ENCODE peak calls at places on chromosomes 13 and 19, in nine cellular contexts. E is T-helper 17 cell; R is GM12878; G is left lung; D is effector memory CD8-positive, alpha-beta T cell; O is activated CD4-positive, CD25-positive, alpha-beta regulatory T cell treated with anti-CD3 and anti-CD28 coated beads, Interleukin-2, amount 50 U/mL, for 24 hours; C is Right ventricle myocardium inferior; B is activated CD8-positive, alpha-beta T cell treated with anti-CD3 and anti-CD28 coated beads, Interleukin-2, amount 10 ng/mL, durations not matched to agents 7 days and 5 days; N is HepG2. T is an unnamed sample.

GRCh38 chr13:36418022-36418805 is 14.1 kb upstream of the CCNA1 start:
- ATAC-seq in E (no peak), O (peak), G (peak), D (no peak), R (peak), N (no peak), B (no peak), C (no peak), T (peak)

GRCh38 chr13:32390048-32390447 is 37.9 kb downstream of the N4BP2L1 start:
- ATAC-seq in O (no peak), C (no peak), E (no peak), D (peak), G (no peak), R (peak), N (no peak), B (peak), T (no peak)

GRCh38 chr13:50400035-50400726 is 384.9 kb downstream of the KCNRG start:
- ATAC-seq in R (no peak), C (peak), N (no peak), O (no peak), G (no peak), E (no peak), B (no peak), D (no peak), T (no peak)

GRCh38 chr19:2273356-2274184 is 8.4 kb downstream of the PEAK3 start:
- ATAC-seq in E (peak), R (peak), D (peak), C (peak), B (peak), G (peak), O (peak), N (peak), T (peak)

GRCh38 chr13:33279414-33279813 is 6.1 kb downstream of the STARD13 start:
- ATAC-seq in G (peak), R (no peak), B (no peak), D (no peak), O (no peak), C (peak), N (no peak), E (no peak), T (no peak)

GRCh38 chr19:48247212-48247611 is 8.5 kb downstream of the CARD8 start:
- ATAC-seq in N (no peak), R (no peak), B (no peak), D (no peak), E (no peak), G (no peak), C (no peak), O (no peak), T (no peak)

GRCh38 chr13:110815471-110816204 is 99.2 kb downstream of the ANKRD10 start:
- ATAC-seq in N (no peak), C (no peak), B (no peak), G (peak), D (no peak), R (peak), O (no peak), E (no peak), T (no peak)

GRCh38 chr13:28117689-28118377 is 17.5 kb upstream of the FLT3 start:
- ATAC-seq in R (no peak), D (no peak), B (no peak), C (peak), O (no peak), E (no peak), N (peak), G (no peak), T (no peak)

GRCh38 chr19:30450101-30450500 is 77.9 kb downstream of the ZNF536 start:
- ATAC-seq in N (no peak), R (no peak), D (no peak), E (no peak), C (peak), O (no peak), B (no peak), G (peak), T (no peak)

GRCh38 chr13:106089251-106089940 is 446.1 kb downstream of the EFNB2 start:
- ATAC-seq in O (no peak), G (no peak), C (no peak), B (no peak), R (no peak), D (no peak), N (no peak), E (no peak), T (no peak)

GRCh38 chr19:14477417-14478112 is 2.4 kb upstream of the PTGER1 start:
- ATAC-seq in O (no peak), B (no peak), C (no peak), E (no peak), R (no peak), D (no peak), N (no peak), G (peak), T (no peak)

GRCh38 chr19:49119411-49120324 is at the start of gene PPFIA3:
- ATAC-seq in D (no peak), O (no peak), C (peak), B (no peak), G (peak), N (peak), R (no peak), E (no peak), T (peak)

GRCh38 chr19:57249329-57249728 is 8.9 kb downstream of the ZNF805 start:
- ATAC-seq in O (no peak), G (no peak), N (no peak), E (no peak), R (no peak), B (no peak), D (no peak), C (no peak), T (no peak)

GRCh38 chr13:102879793-102880499 is 34.1 kb downstream of the ERCC5 start:
- ATAC-seq in G (no peak), E (no peak), N (no peak), C (peak), R (no peak), O (no peak), D (no peak), B (no peak), T (no peak)

GRCh38 chr19:13795595-13796300 is 505 bp downstream of the ZSWIM4 start:
- ATAC-seq in C (peak), O (peak), R (peak), D (peak), N (no peak), B (peak), E (peak), G (peak), T (peak)

GRCh38 chr19:42576241-42576640 is 18.5 kb downstream of the CEACAM8 start:
- ATAC-seq in C (no peak), R (no peak), O (no peak), G (no peak), B (no peak), N (no peak), E (no peak), D (no peak), T (peak)

GRCh38 chr13:55661505-55661904 is 1479.2 kb upstream of the PRR20A start:
- ATAC-seq in B (no peak), N (no peak), G (no peak), C (no peak), O (no peak), E (no peak), D (no peak), R (no peak), T (no peak)

GRCh38 chr13:35478384-35479222 is 2.1 kb upstream of the MAB21L1 start:
- ATAC-seq in N (no peak), B (no peak), G (no peak), C (no peak), O (no peak), R (no peak), D (no peak), E (no peak), T (no peak)

GRCh38 chr19:30388327-30388726 is 16.1 kb downstream of the ZNF536 start:
- ATAC-seq in B (no peak), G (no peak), D (no peak), N (no peak), O (no peak), E (no peak), C (no peak), R (no peak), T (no peak)

GRCh38 chr19:15108845-15109767 is 1.9 kb downstream of the SYDE1 start:
- ATAC-seq in C (no peak), R (no peak), G (no peak), N (no peak), B (no peak), E (no peak), D (no peak), O (no peak), T (peak)

GRCh38 chr13:108104736-108105135 is 110.6 kb downstream of the LIG4 start:
- ATAC-seq in O (no peak), G (no peak), C (no peak), D (no peak), B (no peak), E (no peak), N (no peak), R (no peak), T (no peak)

GRCh38 chr19:58380037-58380735 is 644 bp downstream of the ZNF837 start:
- ATAC-seq in G (no peak), O (no peak), E (no peak), D (no peak), C (no peak), B (no peak), R (peak), N (peak), T (peak)

GRCh38 chr13:97719759-97720158 is 233.7 kb upstream of the IPO5 start:
- ATAC-seq in O (no peak), N (no peak), B (no peak), D (no peak), C (no peak), R (no peak), G (no peak), E (no peak), T (no peak)

GRCh38 chr19:8403098-8403819 is 9.8 kb upstream of the MARCHF2 start:
- ATAC-seq in N (no peak), B (no peak), C (no peak), G (no peak), D (no peak), R (no peak), O (no peak), E (no peak), T (peak)

GRCh38 chr13:20939662-20940061 is 37.1 kb upstream of the XPO4 start:
- ATAC-seq in R (no peak), B (no peak), G (no peak), D (no peak), C (peak), N (peak), E (no peak), O (no peak), T (no peak)

GRCh38 chr19:50300814-50301606 is 28.2 kb downstream of the KCNC3 start:
- ATAC-seq in B (no peak), G (peak), O (peak), R (peak), E (no peak), D (no peak), C (no peak), N (peak), T (peak)

GRCh38 chr19:7265963-7266362 is 28.3 kb downstream of the INSR start:
- ATAC-seq in C (no peak), N (no peak), G (peak), B (no peak), E (no peak), O (no peak), R (no peak), D (no peak), T (no peak)

GRCh38 chr19:18710986-18711751 is 27.7 kb downstream of the CRTC1 start:
- ATAC-seq in G (peak), R (no peak), N (no peak), B (no peak), E (no peak), C (peak), D (no peak), O (no peak), T (no peak)

GRCh38 chr13:49347650-49348385 is 96.0 kb downstream of the CAB39L start:
- ATAC-seq in G (no peak), N (no peak), B (no peak), D (no peak), C (no peak), E (no peak), O (no peak), R (no peak), T (no peak)

GRCh38 chr19:41711376-41712261 is 3.2 kb downstream of the CEACAM5 start:
- ATAC-seq in D (no peak), B (no peak), G (no peak), C (no peak), E (no peak), O (no peak), R (no peak), N (no peak), T (no peak)

GRCh38 chr13:47226516-47226915 is 329.7 kb upstream of the HTR2A start:
- ATAC-seq in G (no peak), E (no peak), O (no peak), D (no peak), C (no peak), B (no peak), N (no peak), R (no peak), T (no peak)

T was measured in stimulated activated memory B cell treated with anti-CD40 and anti-IgM and Interleukin-4, amounts not matched to agents 10 μg/mL and 1 μg/mL and 100 μg/mL, for 72 hours.